ENCODE peak calls at places on chromosomes 7 and 10, in ten cellular contexts. I, O, R, H, T, E, X, K, F and P are unnamed samples.

GRCh38 chr10:58651040-58651439 is 138.4 kb downstream of the BICC1 start:
- ATAC-seq in E (no peak), F (peak), K (no peak), I (no peak), T (peak), X (no peak), R (no peak), H (peak), O (no peak), P (no peak)

GRCh38 chr10:108597657-108598319 is 1325.5 kb downstream of the XPNPEP1 start:
- ATAC-seq in I (no peak), F (no peak), H (no peak), R (no peak), K (no peak), E (no peak), X (no peak), O (no peak), T (no peak), P (no peak)

GRCh38 chr10:12875100-12875499 is 126.4 kb downstream of the CCDC3 start:
- ATAC-seq in H (peak), K (no peak), E (no peak), F (peak), X (no peak), O (no peak), I (no peak), T (peak), R (no peak), P (no peak)

GRCh38 chr7:18458830-18459229 is 36.7 kb upstream of the HDAC9 start:
- ATAC-seq in F (peak), K (no peak), I (no peak), T (no peak), R (no peak), H (peak), E (no peak), O (no peak), X (no peak), P (no peak)

GRCh38 chr7:142519790-142520078 is 229.5 kb upstream of the PRSS1 start:
- ATAC-seq in F (no peak), I (no peak), T (no peak), X (no peak), K (no peak), O (no peak), R (no peak), E (no peak), H (no peak), P (no peak)

GRCh38 chr10:69232736-69233135 is 12.6 kb downstream of the HKDC1 start:
- ATAC-seq in H (no peak), E (no peak), T (no peak), R (no peak), X (peak), O (no peak), I (no peak), F (no peak), K (no peak), P (no peak)

GRCh38 chr10:43069597-43069996 is 7.3 kb upstream of the RET start:
- ATAC-seq in I (no peak), H (no peak), K (no peak), E (no peak), F (no peak), T (no peak), O (no peak), R (no peak), X (no peak), P (no peak)

GRCh38 chr7:138173548-138173947 is 97.3 kb downstream of the AKR1D1 start:
- ATAC-seq in H (no peak), E (no peak), I (no peak), F (no peak), T (no peak), R (no peak), X (no peak), O (peak), K (no peak), P (no peak)

GRCh38 chr10:80382989-80383388 is 25.4 kb upstream of the PRXL2A start:
- ATAC-seq in E (peak), H (no peak), K (peak), I (no peak), X (peak), F (no peak), O (peak), R (no peak), T (peak), P (no peak)

GRCh38 chr10:71597821-71598498 is 121.6 kb downstream of the C10orf105 start:
- ATAC-seq in O (no peak), H (peak), X (no peak), R (no peak), K (peak), F (peak), E (no peak), I (no peak), T (peak), P (peak)

GRCh38 chr10:98536551-98536950 is 89.8 kb upstream of the HPS1 start:
- ATAC-seq in K (peak), I (no peak), X (peak), H (no peak), R (no peak), E (peak), O (no peak), F (no peak), T (no peak), P (no peak)

GRCh38 chr10:110841767-110842267 is 29.9 kb upstream of the PDCD4 start:
- ATAC-seq in I (no peak), H (no peak), R (peak), E (no peak), K (no peak), X (no peak), F (no peak), T (no peak), O (peak), P (no peak)

GRCh38 chr10:118531105-118531851 is 64.2 kb downstream of the PRLHR start:
- ATAC-seq in I (no peak), K (no peak), F (peak), E (no peak), O (no peak), R (no peak), X (no peak), T (peak), H (peak), P (peak)